ENCODE peak calls at places on chromosomes 3 and 15, in five cellular contexts. F is DMS79, T is KG1, A is psoas muscle, U is KBM-7. W is an unnamed sample.

GRCh38 chr15:70077436-70077835 is 20.3 kb downstream of the TLE3 start:
- DNase-seq in F (no peak), T (no peak), U (no peak), A (peak), W (no peak)

GRCh38 chr3:53550005-53550620 is 55.7 kb downstream of the CACNA1D start:
- DNase-seq in U (no peak), T (no peak), F (no peak), A (no peak), W (no peak)

GRCh38 chr15:90904746-90905145 is 1.6 kb downstream of the MAN2A2 start:
- DNase-seq in T (no peak), F (no peak), A (peak), U (no peak), W (no peak)

GRCh38 chr15:66145242-66146182 is 108.0 kb downstream of the MEGF11 start:
- DNase-seq in T (no peak), F (no peak), U (peak), A (no peak), W (no peak)

GRCh38 chr15:25543156-25543555 is 104.3 kb upstream of the UBE3A start:
- DNase-seq in F (peak), U (no peak), T (no peak), A (no peak), W (no peak)

GRCh38 chr3:14328422-14328821 is 74.0 kb upstream of the SLC6A6 start:
- DNase-seq in T (no peak), F (no peak), A (no peak), U (no peak), W (no peak)

GRCh38 chr15:39908186-39908585 is 11.9 kb downstream of the GPR176 start:
- DNase-seq in A (no peak), U (no peak), F (no peak), T (no peak), W (peak)

GRCh38 chr3:48662140-48662752 is 440 bp downstream of the CELSR3 start:
- DNase-seq in T (no peak), U (no peak), A (no peak), F (no peak), W (no peak)

GRCh38 chr3:73624363-73625123 is at the start of gene PDZRN3:
- DNase-seq in U (no peak), T (no peak), F (no peak), A (peak), W (peak)

GRCh38 chr15:41494190-41494921 is 682 bp downstream of the ITPKA start:
- DNase-seq in A (no peak), T (no peak), U (peak), F (no peak), W (no peak)

GRCh38 chr3:4736284-4736861 is 242.9 kb upstream of the BHLHE40 start:
- DNase-seq in T (no peak), F (no peak), A (no peak), U (peak), W (no peak)

GRCh38 chr3:29065211-29065785 is 215.6 kb upstream of the RBMS3 start:
- DNase-seq in A (peak), U (no peak), F (peak), T (no peak), W (peak)

GRCh38 chr3:42831321-42831713 is 22.1 kb downstream of the ACKR2 start:
- DNase-seq in U (peak), T (peak), A (peak), F (peak), W (peak)

GRCh38 chr3:154122912-154123559 is 1.8 kb downstream of the ARHGEF26 start:
- DNase-seq in F (no peak), T (no peak), A (no peak), U (peak), W (no peak)

GRCh38 chr3:47016934-47017435 is 37.5 kb downstream of the NBEAL2 start:
- DNase-seq in T (peak), F (no peak), A (no peak), U (peak), W (no peak)

GRCh38 chr3:187963677-187964385 is 190.1 kb upstream of the LPP start:
- DNase-seq in F (no peak), A (no peak), T (no peak), U (no peak), W (no peak)

GRCh38 chr15:80929225-80929624 is 60.4 kb downstream of the MESD start:
- DNase-seq in A (no peak), U (no peak), T (no peak), F (no peak), W (peak)

GRCh38 chr15:63339836-63340235 is 41.8 kb downstream of the CA12 start:
- DNase-seq in T (no peak), F (no peak), A (no peak), U (no peak), W (no peak)

GRCh38 chr3:12742330-12743107 is 16.5 kb downstream of the TMEM40 start:
- DNase-seq in T (no peak), A (no peak), F (no peak), U (no peak), W (no peak)

GRCh38 chr3:44252332-44252731 is 10.6 kb downstream of the TOPAZ1 start:
- DNase-seq in U (no peak), T (no peak), F (no peak), A (no peak), W (peak)

GRCh38 chr3:64462203-64463120 is 225.3 kb downstream of the ADAMTS9 start:
- DNase-seq in F (no peak), A (no peak), U (no peak), T (no peak), W (peak)

GRCh38 chr3:10015476-10015904 is 10.7 kb upstream of the FANCD2 start:
- DNase-seq in U (peak), A (peak), F (no peak), T (no peak), W (no peak)

GRCh38 chr3:128579927-128580326 is 70.7 kb downstream of the RPN1 start:
- DNase-seq in U (no peak), T (no peak), A (no peak), F (no peak), W (no peak)

GRCh38 chr3:166481340-166481739 is 644.1 kb upstream of the BCHE start:
- DNase-seq in F (no peak), T (no peak), A (no peak), U (no peak), W (no peak)

GRCh38 chr3:186815490-186815889 is 9.2 kb upstream of the RFC4 start:
- DNase-seq in A (no peak), T (no peak), F (no peak), U (peak), W (no peak)

GRCh38 chr3:31343075-31343474 is 189.7 kb upstream of the STT3B start:
- DNase-seq in A (no peak), T (no peak), U (no peak), F (no peak), W (no peak)

GRCh38 chr3:61924065-61924740 is 362.8 kb downstream of the PTPRG start:
- DNase-seq in U (no peak), T (no peak), A (peak), F (no peak), W (peak)

GRCh38 chr15:92930061-92930460 is 29.9 kb downstream of the CHD2 start:
- DNase-seq in A (no peak), F (peak), T (no peak), U (no peak), W (no peak)

GRCh38 chr3:23174426-23175039 is 28.6 kb upstream of the UBE2E2 start:
- DNase-seq in F (no peak), U (no peak), A (no peak), T (no peak), W (no peak)

GRCh38 chr15:38879909-38880471 is 315.4 kb upstream of the RASGRP1 start:
- DNase-seq in U (no peak), T (no peak), A (peak), F (no peak), W (no peak)

GRCh38 chr3:195095704-195096036 is 175.3 kb downstream of the XXYLT1 start:
- DNase-seq in U (no peak), A (peak), F (no peak), T (no peak), W (no peak)

W was measured in lung microvascular endothelial cell.